ENCODE peak calls at places on chromosomes 11 and 22, in ten cellular contexts. C is HCT116; L is midbrain; H is hepatocyte; U is M059J; G is NCI-H524 treated with DMSO at 0.1 percent for 48 hours; J is left ventricle myocardium inferior; B is activated CD4-positive, alpha-beta T cell treated with anti-CD3 and anti-CD28 coated beads, Interleukin-2, amount 50 U/mL, for 4 hours; K is C1 segment of cervical spinal cord; T is HL-60. Q is an unnamed sample.

GRCh38 chr11:35029979-35030378 is 109.0 kb upstream of the CD44 start:
- DNase-seq in G (no peak), C (no peak), B (peak; percentile 28), J (no peak), L (no peak), U (peak; percentile 89), H (no peak), T (no peak), K (no peak), Q (no peak)

GRCh38 chr11:17381156-17381555 is 7.3 kb downstream of the KCNJ11 start:
- DNase-seq in U (peak; percentile 41), K (no peak), G (no peak), B (no peak), C (no peak), T (no peak), J (no peak), H (no peak), L (no peak), Q (no peak)

GRCh38 chr11:107963091-107963490 is 34.8 kb downstream of the RAB39A start:
- DNase-seq in U (no peak), G (no peak), L (no peak), J (no peak), B (no peak), C (no peak), H (no peak), K (no peak), T (no peak), Q (no peak)

GRCh38 chr11:131694526-131695424 is 324.4 kb downstream of the NTM start:
- DNase-seq in U (peak; percentile 68), T (peak; percentile 18), B (peak; percentile 18), J (peak; percentile 80), K (peak; percentile 74), H (peak; percentile 93), C (peak; percentile 13), G (no peak), L (peak; percentile 88), Q (peak; percentile 50)

GRCh38 chr11:7907121-7907520 is 23.9 kb downstream of the OR10A6 start:
- DNase-seq in C (no peak), J (no peak), H (no peak), B (no peak), U (peak; percentile 40), L (no peak), K (no peak), G (no peak), T (no peak), Q (no peak)

GRCh38 chr11:79434263-79434662 is 6.6 kb downstream of the TENM4 start:
- DNase-seq in U (no peak), G (no peak), K (no peak), B (no peak), C (no peak), L (no peak), T (no peak), H (no peak), J (no peak), Q (no peak)

GRCh38 chr22:45510376-45511232 is 7.9 kb downstream of the FBLN1 start:
- DNase-seq in C (no peak), U (peak; percentile 39), H (no peak), T (no peak), J (no peak), L (no peak), K (no peak), G (no peak), B (no peak), Q (no peak)

GRCh38 chr22:20216863-20217499 is 51.1 kb downstream of the RTN4R start:
- DNase-seq in K (no peak), T (no peak), U (no peak), C (no peak), J (no peak), G (no peak), L (no peak), H (no peak), B (no peak), Q (no peak)

GRCh38 chr11:64900774-64901173 is 16.2 kb downstream of the ATG2A start:
- DNase-seq in J (no peak), C (no peak), L (no peak), B (no peak), K (no peak), T (no peak), U (no peak), G (no peak), H (no peak), Q (no peak)

GRCh38 chr11:107018274-107018901 is at the start of gene GUCY1A2:
- DNase-seq in U (peak; percentile 29), T (no peak), L (peak; percentile 35), K (peak; percentile 44), B (no peak), H (peak; percentile 57), G (no peak), J (peak; percentile 27), C (no peak), Q (no peak)

GRCh38 chr11:6658647-6659046 is 3.0 kb upstream of the DCHS1 start:
- DNase-seq in G (no peak), L (no peak), T (no peak), C (no peak), U (no peak), B (no peak), H (no peak), K (no peak), J (no peak), Q (no peak)

GRCh38 chr22:27879923-27880322 is 39.1 kb downstream of the PITPNB start:
- DNase-seq in U (peak; percentile 39), T (peak; percentile 11), G (no peak), J (no peak), C (peak; percentile 13), H (peak; percentile 50), B (no peak), K (no peak), L (peak; percentile 31), Q (no peak)

GRCh38 chr22:25281675-25282345 is 62.4 kb downstream of the CRYBB2 start:
- DNase-seq in B (no peak), L (no peak), G (no peak), J (no peak), K (no peak), T (peak; percentile 28), H (no peak), C (no peak), U (no peak), Q (no peak)

GRCh38 chr11:15180212-15180814 is 65.6 kb downstream of the INSC start:
- DNase-seq in J (no peak), K (no peak), L (no peak), T (no peak), C (no peak), B (no peak), U (no peak), G (no peak), H (no peak), Q (no peak)

GRCh38 chr11:10568486-10568941 is at the start of gene LYVE1:
- DNase-seq in T (no peak), H (peak; percentile 39), L (peak; percentile 24), U (no peak), K (no peak), J (no peak), C (no peak), G (no peak), B (no peak), Q (no peak)

GRCh38 chr11:131629925-131630324 is 259.5 kb downstream of the NTM start:
- DNase-seq in J (no peak), C (no peak), B (no peak), U (no peak), H (no peak), T (no peak), L (no peak), G (no peak), K (no peak), Q (no peak)

GRCh38 chr11:64321533-64321932 is 3.6 kb downstream of the PRDX5 start:
- DNase-seq in J (no peak), K (no peak), C (no peak), T (no peak), U (peak; percentile 78), H (peak; percentile 35), B (no peak), L (no peak), G (no peak), Q (no peak)

GRCh38 chr22:26323013-26323412 is 106.0 kb upstream of the ASPHD2 start:
- DNase-seq in B (no peak), L (no peak), K (no peak), T (no peak), U (no peak), H (no peak), J (no peak), C (no peak), G (no peak), Q (no peak)

GRCh38 chr11:132072044-132072879 is 701.8 kb downstream of the NTM start:
- DNase-seq in J (no peak), K (no peak), U (peak; percentile 94), H (no peak), T (no peak), B (no peak), L (no peak), C (no peak), G (no peak), Q (no peak)

GRCh38 chr11:130217133-130217631 is 57.6 kb downstream of the ST14 start:
- DNase-seq in J (no peak), T (no peak), B (no peak), U (no peak), K (no peak), C (no peak), L (no peak), H (no peak), G (no peak), Q (no peak)

GRCh38 chr11:19392321-19392720 is 151.6 kb upstream of the E2F8 start:
- DNase-seq in C (no peak), L (no peak), B (no peak), U (no peak), T (no peak), G (no peak), H (no peak), K (no peak), J (no peak), Q (no peak)

GRCh38 chr11:132427611-132428010 is 1057.2 kb downstream of the NTM start:
- DNase-seq in T (no peak), K (no peak), J (no peak), C (no peak), L (no peak), U (peak; percentile 52), G (no peak), B (no peak), H (no peak), Q (no peak)

GRCh38 chr11:75333022-75333806 is 18.2 kb downstream of the ARRB1 start:
- DNase-seq in T (no peak), B (no peak), H (no peak), C (no peak), G (no peak), J (no peak), U (no peak), L (no peak), K (no peak), Q (no peak)

GRCh38 chr11:95913830-95914229 is 10.1 kb downstream of the MTMR2 start:
- DNase-seq in G (no peak), T (no peak), J (no peak), B (no peak), C (no peak), U (peak; percentile 10), K (no peak), L (no peak), H (no peak), Q (no peak)

GRCh38 chr11:75931124-75931523 is 116.1 kb downstream of the UVRAG start:
- DNase-seq in J (no peak), B (no peak), U (peak; percentile 3), K (no peak), T (no peak), L (no peak), G (no peak), C (no peak), H (no peak), Q (no peak)

GRCh38 chr22:46744581-46744980 is 6.5 kb upstream of the CERK start:
- DNase-seq in G (no peak), T (no peak), B (no peak), J (no peak), L (no peak), K (no peak), U (no peak), C (no peak), H (peak; percentile 66), Q (no peak)

GRCh38 chr11:24516658-24517057 is 19.8 kb downstream of the LUZP2 start:
- DNase-seq in J (no peak), T (no peak), U (no peak), B (no peak), H (no peak), K (no peak), C (no peak), L (no peak), G (no peak), Q (no peak)

GRCh38 chr11:834371-835316 is 1.9 kb downstream of the CD151 start:
- DNase-seq in G (no peak), C (peak; percentile 72), L (no peak), T (no peak), U (peak; percentile 97), B (no peak), J (peak; percentile 82), H (peak; percentile 71), K (no peak), Q (no peak)

Q was measured in omental fat pad.